ENCODE peak calls at places on chromosomes 2 and 18, in six cellular contexts. I is Peyer's patch, W is spleen, P is thyroid gland, E is HCT116, G is uterus. Y is an unnamed sample. For H3K4me1, the result is how much of the 10 kb centered on the place peaks cover.

GRCh38 chr2:96876036-96876810 is 6.3 kb upstream of the SEMA4C start:
- DNase-seq in G (no peak), W (no peak), P (no peak), I (no peak), E (no peak), Y (no peak)

GRCh38 chr2:182319556-182319955 is 107.3 kb downstream of the PDE1A start:
- DNase-seq in E (no peak), I (no peak), W (no peak), P (no peak), G (no peak), Y (no peak)

GRCh38 chr2:47272031-47272864 is 117.1 kb upstream of the STPG4 start:
- DNase-seq in E (peak), P (peak), G (peak), I (peak), W (peak), Y (peak)

GRCh38 chr2:60285476-60286316 is 267.8 kb downstream of the BCL11A start:
- DNase-seq in W (no peak), G (no peak), E (no peak), I (no peak), P (no peak), Y (no peak)

GRCh38 chr2:98730851-98731708 is at the start of gene MGAT4A:
- DNase-seq in G (peak), P (peak), I (peak), E (no peak), W (peak), Y (peak)

GRCh38 chr2:82215212-82215611 is 1910.7 kb upstream of the LRRTM1 start:
- DNase-seq in W (no peak), E (no peak), P (no peak), G (no peak), I (no peak), Y (no peak)

GRCh38 chr18:37540424-37541121 is 25.0 kb downstream of the CELF4 start:
- DNase-seq in W (peak), E (no peak), P (no peak), G (no peak), I (no peak), Y (no peak)

GRCh38 chr18:58144671-58145285 is 100.8 kb downstream of the NEDD4L start:
- DNase-seq in E (no peak), W (no peak), I (no peak), P (no peak), G (no peak), Y (no peak)

GRCh38 chr2:60416221-60417008 is 137.0 kb downstream of the BCL11A start:
- DNase-seq in E (no peak), G (no peak), W (no peak), P (no peak), I (no peak), Y (no peak)

GRCh38 chr18:55509631-55510372 is 78.2 kb downstream of the TCF4 start:
- DNase-seq in I (no peak), G (no peak), E (no peak), P (peak), W (no peak), Y (no peak)

GRCh38 chr2:233466991-233467603 is 99.5 kb downstream of the USP40 start:
- DNase-seq in P (no peak), W (peak), E (no peak), I (no peak), G (no peak), Y (no peak)

GRCh38 chr2:71462056-71462605 is 8.8 kb downstream of the DYSF start:
- DNase-seq in P (no peak), I (no peak), W (no peak), E (no peak), G (no peak), Y (no peak)

GRCh38 chr2:205197468-205198129 is 484.7 kb upstream of the NRP2 start:
- DNase-seq in G (no peak), P (no peak), E (no peak), W (no peak), I (no peak), Y (no peak)

GRCh38 chr2:52956115-52956514 is 811.5 kb upstream of the CHAC2 start:
- DNase-seq in E (no peak), P (no peak), G (no peak), W (no peak), I (no peak), Y (no peak)

GRCh38 chr18:8634508-8634907 is 25.3 kb downstream of the RAB12 start:
- DNase-seq in I (no peak), P (no peak), W (no peak), G (no peak), E (no peak), Y (no peak)

GRCh38 chr2:183248866-183249567 is 124.8 kb downstream of the NUP35 start:
- DNase-seq in G (no peak), P (no peak), I (no peak), W (no peak), E (peak), Y (no peak)

GRCh38 chr2:148540022-148540421 is 104.5 kb upstream of the EPC2 start:
- DNase-seq in G (no peak), P (no peak), I (no peak), W (no peak), E (no peak), Y (no peak)

GRCh38 chr18:45540146-45540545 is 75.1 kb upstream of the SLC14A2 start:
- DNase-seq in I (no peak), G (no peak), W (no peak), E (no peak), P (no peak), Y (no peak)

GRCh38 chr2:64283641-64284371 is 139.6 kb upstream of the PELI1 start:
- DNase-seq in G (peak), W (no peak), P (no peak), I (peak), E (no peak), Y (no peak)

GRCh38 chr18:7812431-7813063 is 245.4 kb downstream of the PTPRM start:
- DNase-seq in W (no peak), I (no peak), P (no peak), E (no peak), G (no peak), Y (no peak)

GRCh38 chr2:30775833-30776232 is 31.4 kb downstream of the CAPN13 start:
- DNase-seq in I (no peak), P (no peak), W (no peak), E (no peak), G (no peak), Y (no peak)

GRCh38 chr2:144403940-144404339 is 116.0 kb downstream of the ZEB2 start:
- DNase-seq in P (no peak), I (no peak), E (no peak), G (no peak), W (no peak), Y (no peak)

GRCh38 chr2:210366675-210367080 is 51.7 kb upstream of the MYL1 start:
- DNase-seq in W (no peak), P (no peak), G (no peak), E (no peak), I (no peak), Y (no peak)

GRCh38 chr18:3554091-3554601 is 104.2 kb downstream of the TGIF1 start:
- DNase-seq in I (no peak), E (no peak), G (no peak), P (no peak), W (no peak), Y (no peak)

GRCh38 chr18:12352188-12352587 is 24.8 kb downstream of the AFG3L2 start:
- DNase-seq in G (no peak), P (no peak), W (no peak), E (no peak), I (no peak), Y (no peak)

GRCh38 chr2:64457518-64457917 is 3.6 kb downstream of the LGALSL start:
- DNase-seq in G (no peak), E (no peak), I (no peak), W (no peak), P (no peak), Y (no peak)

GRCh38 chr18:35466815-35467623 is 30.7 kb downstream of the INO80C start:
- DNase-seq in W (no peak), G (no peak), E (no peak), I (no peak), P (peak), Y (no peak)
- H3K4me1 ChIP-seq in W (under half), G (under half), E (under half), I (under half), P (under half), Y (under half)

GRCh38 chr2:135052042-135052876 is at the start of gene RAB3GAP1:
- DNase-seq in P (peak), I (peak), G (peak), W (peak), E (peak), Y (peak)
- TF ChIP-seq POLR2A in P (no peak), I (peak), G (peak), W (no peak), E (peak), Y (peak)

GRCh38 chr2:219174801-219175200 is 1.9 kb downstream of the CNPPD1 start:
- DNase-seq in W (no peak), G (no peak), I (no peak), E (no peak), P (no peak), Y (no peak)

GRCh38 chr2:219175928-219176817 is 552 bp downstream of the CNPPD1 start:
- DNase-seq in I (peak), E (no peak), G (peak), P (peak), W (peak), Y (peak)

GRCh38 chr2:219176818-219177593 is at the start of gene CNPPD1:
- DNase-seq in I (peak), P (peak), E (peak), W (peak), G (peak), Y (peak)

GRCh38 chr2:219174146-219174545 is 2.6 kb downstream of the CNPPD1 start:
- DNase-seq in W (no peak), E (no peak), I (no peak), P (no peak), G (no peak), Y (no peak)

GRCh38 chr2:219175486-219175885 is 1.2 kb downstream of the CNPPD1 start:
- DNase-seq in P (no peak), E (no peak), I (no peak), W (no peak), G (no peak), Y (no peak)
- H3K4me3 ChIP-seq in P (no peak), E (peak), I (no peak), W (peak), G (peak), Y (no peak)

GRCh38 chr2:55167630-55167967 is 64.5 kb downstream of the CLHC1 start:
- DNase-seq in G (no peak), P (no peak), I (no peak), E (no peak), W (no peak), Y (no peak)

GRCh38 chr2:55164534-55165104 is 67.5 kb downstream of the CLHC1 start:
- DNase-seq in I (no peak), P (no peak), W (no peak), G (no peak), E (no peak), Y (no peak)

GRCh38 chr2:55163258-55163657 is 68.8 kb downstream of the CLHC1 start:
- DNase-seq in E (no peak), P (peak), G (peak), W (no peak), I (no peak), Y (no peak)

GRCh38 chr2:55163895-55164509 is 68.1 kb downstream of the CLHC1 start:
- DNase-seq in G (no peak), E (no peak), P (peak), W (no peak), I (no peak), Y (no peak)

DNA sequence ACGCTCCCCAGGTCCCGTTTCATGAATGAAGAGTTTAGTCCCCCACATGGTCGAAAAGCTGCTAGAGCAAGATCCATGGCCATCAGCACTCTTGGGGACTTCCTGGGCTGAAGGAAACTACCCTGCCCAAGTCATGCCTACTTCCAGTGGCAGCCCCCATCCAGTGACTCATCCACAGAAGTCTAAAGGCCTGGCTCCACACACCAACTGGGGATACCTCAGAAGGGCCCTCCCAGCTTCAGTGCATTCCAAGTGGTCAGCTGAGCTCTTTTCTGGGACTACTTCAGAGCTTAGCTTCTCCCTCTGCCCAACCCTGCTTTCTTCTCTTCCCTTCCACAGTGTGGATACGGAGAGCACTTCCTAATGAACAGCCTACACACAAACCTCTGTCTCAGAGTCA is 66.5 kb downstream of the CLHC1 start:
- DNase-seq in W (no peak), G (no peak), P (peak), I (no peak), E (no peak), Y (no peak)
- H3K4me1 ChIP-seq in W (under half), G (under half), P (under half), I (under half), E (under half), Y (under half)

GRCh38 chr2:133817680-133818566 is 249.7 kb upstream of the NCKAP5 start:
- DNase-seq in E (peak), G (no peak), I (no peak), W (no peak), P (no peak), Y (no peak)
- TF ChIP-seq POLR2A in E (no peak), G (no peak), I (no peak), W (no peak), P (no peak), Y (no peak)

GRCh38 chr18:906416-907170 is 1.9 kb downstream of the ADCYAP1 start:
- DNase-seq in P (no peak), G (no peak), I (no peak), W (no peak), E (no peak), Y (no peak)

GRCh38 chr18:905948-906415 is 1.3 kb downstream of the ADCYAP1 start:
- DNase-seq in P (no peak), G (no peak), E (no peak), W (no peak), I (no peak), Y (no peak)

GRCh38 chr18:908631-909621 is 4.3 kb downstream of the ADCYAP1 start:
- DNase-seq in E (no peak), I (no peak), P (no peak), W (no peak), G (no peak), Y (no peak)

GRCh38 chr18:907171-907879 is 2.7 kb downstream of the ADCYAP1 start:
- DNase-seq in G (no peak), W (no peak), I (no peak), P (peak), E (no peak), Y (no peak)

DNA sequence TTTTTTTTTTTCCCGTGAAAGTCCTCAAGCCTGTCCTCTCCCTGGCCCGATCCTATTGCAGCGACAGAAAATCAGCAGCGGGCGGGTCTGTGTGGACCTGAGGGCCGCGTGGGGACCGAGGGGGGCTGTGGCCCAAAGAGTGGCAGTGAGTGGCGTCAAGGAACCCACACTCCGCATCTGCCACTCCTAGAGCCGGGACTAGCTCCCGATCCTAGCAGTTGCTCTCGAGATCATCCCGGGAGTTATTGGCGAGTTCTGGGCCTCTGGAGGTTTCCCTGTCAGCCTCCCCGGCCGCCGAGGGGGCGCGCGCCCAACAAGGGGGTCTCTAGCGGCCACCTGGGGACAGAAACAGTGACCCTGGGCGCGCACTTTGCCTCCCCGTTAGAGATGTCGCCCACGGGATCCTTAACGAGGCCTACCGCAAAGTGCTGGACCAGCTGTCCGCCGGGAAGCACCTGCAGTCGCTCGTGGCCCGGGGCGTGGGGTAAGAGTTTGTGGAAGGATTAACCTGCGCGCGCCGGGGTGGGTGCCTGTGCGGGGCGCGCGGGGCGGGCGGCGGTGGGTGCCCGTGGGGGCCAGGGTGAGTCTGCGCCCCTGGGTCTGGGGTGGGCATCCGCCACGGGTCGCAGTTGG is 3.3 kb downstream of the ADCYAP1 start:
- DNase-seq in G (no peak), I (no peak), W (no peak), P (no peak), E (no peak), Y (no peak)
- H3K4me3 ChIP-seq in G (peak), I (peak), W (peak), P (peak), E (no peak), Y (peak)

DNA sequence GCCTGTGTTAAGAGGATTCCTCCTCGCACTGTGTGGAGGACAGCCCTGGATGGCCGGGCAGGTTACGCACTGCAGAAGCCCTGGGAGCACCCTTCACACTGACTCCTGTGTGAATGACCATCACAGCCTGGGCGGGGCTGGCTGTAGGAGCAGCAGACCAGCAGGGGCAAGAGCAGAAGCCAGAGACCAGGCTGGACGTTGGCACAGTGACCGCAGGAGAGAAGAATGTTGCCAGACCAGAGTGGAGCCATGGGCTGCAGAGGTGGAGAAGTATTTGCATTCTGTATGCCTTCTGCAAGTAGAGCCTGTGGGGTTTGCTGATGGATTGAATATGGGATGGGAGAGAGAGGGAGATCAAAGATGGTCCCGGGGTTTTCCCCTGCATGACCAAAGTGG is 23.1 kb downstream of the LRRFIP1 start:
- DNase-seq in P (peak), W (no peak), I (no peak), E (no peak), G (peak), Y (no peak)
- H3K4me1 ChIP-seq in P (under half), W (under half), I (under half), E (under half), G (under half), Y (under half)

DNA sequence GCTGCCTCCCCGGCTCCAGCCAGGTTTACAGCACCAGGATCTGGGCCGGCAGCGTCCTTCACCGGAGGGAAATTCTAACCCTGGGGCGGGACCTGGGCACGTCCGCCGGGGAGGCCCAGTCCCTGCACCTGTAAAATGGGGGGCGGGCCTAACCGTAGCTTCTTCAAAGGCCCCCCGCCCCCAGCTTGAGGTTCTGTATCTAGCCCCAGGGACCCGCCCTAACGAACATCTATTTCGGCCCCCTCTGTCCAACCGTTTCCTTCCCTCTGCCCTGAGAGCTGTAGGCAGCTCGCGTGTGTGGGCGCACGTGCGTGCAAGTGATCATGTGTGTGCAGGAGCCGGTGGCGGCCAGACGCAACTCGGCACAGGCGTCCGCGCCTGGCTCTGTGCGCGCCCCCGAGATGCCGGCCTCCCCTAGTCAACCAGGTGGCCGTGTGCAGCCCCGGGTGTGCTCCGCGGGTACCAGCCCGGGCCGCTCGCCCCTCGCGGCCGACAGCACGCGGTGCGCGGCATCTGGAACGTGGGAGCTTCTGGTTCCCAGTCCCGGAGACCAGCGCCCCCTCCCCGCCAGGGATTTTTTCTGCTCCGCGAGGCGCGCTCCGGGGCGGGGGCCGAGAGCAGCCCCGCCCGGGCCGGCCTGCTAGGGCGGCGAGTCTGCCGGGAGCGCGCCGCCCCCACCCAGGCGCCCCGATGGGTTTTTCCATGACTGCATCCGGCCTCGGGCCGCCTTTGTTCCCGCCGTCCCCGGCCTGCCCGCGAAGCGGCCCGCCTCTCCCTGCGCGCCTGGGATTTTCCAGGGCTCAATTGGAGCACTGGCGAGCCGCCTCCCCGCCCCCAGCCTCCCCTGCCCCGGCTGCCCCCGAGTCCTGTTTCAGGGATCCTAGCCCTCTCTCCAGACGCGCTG is 21.2 kb downstream of the TEX44 start:
- DNase-seq in E (peak), P (peak), I (peak), G (peak), W (peak), Y (peak)
- TF ChIP-seq POLR2A in E (no peak), P (peak), I (peak), G (peak), W (no peak), Y (peak)

DNA sequence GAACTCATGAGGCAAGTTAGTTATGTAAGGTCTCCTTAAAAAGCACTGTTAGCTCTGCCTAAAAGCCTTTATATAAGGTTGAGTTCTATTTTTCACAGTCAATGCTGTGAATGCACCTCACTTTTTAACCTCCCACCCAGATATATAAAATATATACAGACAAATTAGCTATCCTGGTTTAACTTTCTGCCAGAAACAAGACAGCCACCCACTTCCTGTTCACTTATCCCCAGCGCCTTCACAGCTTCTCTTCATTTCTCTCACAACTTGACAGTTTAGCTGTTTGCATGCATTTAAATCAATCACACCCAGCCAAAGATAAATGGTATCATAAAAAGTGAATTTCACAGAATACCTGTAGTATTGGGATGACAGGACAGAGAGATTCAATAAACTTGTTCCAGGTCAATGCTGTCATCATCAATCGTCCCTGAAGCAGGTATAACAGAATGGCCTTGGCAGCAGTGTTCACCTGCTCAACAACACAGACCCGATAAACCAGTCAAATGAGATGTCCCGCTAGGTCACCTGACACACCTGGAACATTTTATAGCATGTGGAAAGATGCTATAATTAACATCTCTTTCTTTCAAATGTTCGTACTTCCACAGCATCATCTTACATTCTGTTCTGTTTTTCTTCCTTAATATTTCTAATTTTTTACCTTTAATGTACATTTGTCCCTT is 55.7 kb downstream of the RTTN start:
- DNase-seq in E (no peak), I (no peak), W (no peak), P (no peak), G (no peak), Y (no peak)
- H3K4me3 ChIP-seq in E (no peak), I (no peak), W (no peak), P (no peak), G (no peak), Y (no peak)

GRCh38 chr2:101474752-101475384 is at the start of gene RFX8:
- DNase-seq in W (no peak), P (no peak), E (no peak), G (peak), I (no peak), Y (no peak)
- H3K4me1 ChIP-seq in W (under half), P (under half), E (under half), G (under half), I (under half), Y (under half)